ENCODE peak calls at places on chromosomes 7 and 10, in six cellular contexts. M is tibial nerve, N is transverse colon, H is HCT116, Q is adrenal gland, R is Peyer's patch. K is an unnamed sample.

GRCh38 chr10:26780793-26781601 is 79.8 kb downstream of the ABI1 start:
- DNase-seq in N (no peak), Q (peak; percentile 27), R (peak; percentile 59), H (peak; percentile 90), M (no peak), K (peak; percentile 47)

GRCh38 chr7:23205861-23206510 is 24.1 kb downstream of the NUP42 start:
- DNase-seq in M (no peak), R (no peak), Q (no peak), N (no peak), H (no peak), K (no peak)

GRCh38 chr10:90579602-90580242 is 278.1 kb downstream of the HTR7 start:
- DNase-seq in Q (no peak), M (no peak), R (no peak), H (peak; percentile 61), N (no peak), K (no peak)

GRCh38 chr7:5695709-5696345 is 85.6 kb downstream of the RNF216 start:
- DNase-seq in M (peak; percentile 60), Q (peak; percentile 42), H (no peak), R (no peak), N (peak; percentile 28), K (no peak)

GRCh38 chr7:36448781-36449379 is 59.2 kb downstream of the ANLN start:
- DNase-seq in H (no peak), N (no peak), Q (no peak), R (no peak), M (no peak), K (no peak)

GRCh38 chr7:120588862-120589261 is 269.1 kb downstream of the TSPAN12 start:
- DNase-seq in N (no peak), M (no peak), H (no peak), R (no peak), Q (no peak), K (no peak)

GRCh38 chr7:32658034-32658944 is 163.0 kb downstream of the AVL9 start:
- DNase-seq in M (no peak), N (peak; percentile 33), R (no peak), H (peak; percentile 84), Q (no peak), K (peak; percentile 55)

GRCh38 chr10:55174419-55174818 is 373.4 kb upstream of the PCDH15 start:
- DNase-seq in H (no peak), M (no peak), N (no peak), Q (peak; percentile 40), R (no peak), K (no peak)

GRCh38 chr10:86168256-86168655 is 198.3 kb downstream of the GRID1 start:
- DNase-seq in H (no peak), R (no peak), N (peak; percentile 20), M (no peak), Q (no peak), K (no peak)

GRCh38 chr7:40720401-40720800 is 585.6 kb downstream of the SUGCT start:
- DNase-seq in M (no peak), Q (no peak), N (no peak), R (no peak), H (no peak), K (no peak)

GRCh38 chr7:42253316-42253715 is 16.3 kb upstream of the GLI3 start:
- DNase-seq in R (no peak), Q (no peak), M (no peak), H (no peak), N (no peak), K (no peak)

GRCh38 chr7:55538538-55538937 is 33.8 kb downstream of the VOPP1 start:
- DNase-seq in Q (no peak), M (no peak), H (no peak), N (no peak), R (no peak), K (peak; percentile 89)

GRCh38 chr7:132654150-132654549 is 77.9 kb upstream of the PLXNA4 start:
- DNase-seq in N (no peak), R (no peak), H (peak; percentile 4), Q (no peak), M (no peak), K (no peak)

GRCh38 chr10:122124808-122125207 is 135.8 kb downstream of the TACC2 start:
- DNase-seq in N (no peak), M (no peak), Q (no peak), R (no peak), H (no peak), K (no peak)

GRCh38 chr7:79523426-79523825 is 70.0 kb upstream of the MAGI2 start:
- DNase-seq in M (no peak), H (no peak), N (no peak), Q (no peak), R (no peak), K (no peak)

GRCh38 chr7:130369110-130369711 is 11.1 kb upstream of the CPA1 start:
- DNase-seq in N (no peak), Q (peak; percentile 91), H (no peak), M (no peak), R (no peak), K (no peak)

GRCh38 chr10:132271458-132272011 is 36.2 kb downstream of the STK32C start:
- DNase-seq in R (no peak), Q (no peak), N (no peak), H (no peak), M (no peak), K (no peak)

DNA sequence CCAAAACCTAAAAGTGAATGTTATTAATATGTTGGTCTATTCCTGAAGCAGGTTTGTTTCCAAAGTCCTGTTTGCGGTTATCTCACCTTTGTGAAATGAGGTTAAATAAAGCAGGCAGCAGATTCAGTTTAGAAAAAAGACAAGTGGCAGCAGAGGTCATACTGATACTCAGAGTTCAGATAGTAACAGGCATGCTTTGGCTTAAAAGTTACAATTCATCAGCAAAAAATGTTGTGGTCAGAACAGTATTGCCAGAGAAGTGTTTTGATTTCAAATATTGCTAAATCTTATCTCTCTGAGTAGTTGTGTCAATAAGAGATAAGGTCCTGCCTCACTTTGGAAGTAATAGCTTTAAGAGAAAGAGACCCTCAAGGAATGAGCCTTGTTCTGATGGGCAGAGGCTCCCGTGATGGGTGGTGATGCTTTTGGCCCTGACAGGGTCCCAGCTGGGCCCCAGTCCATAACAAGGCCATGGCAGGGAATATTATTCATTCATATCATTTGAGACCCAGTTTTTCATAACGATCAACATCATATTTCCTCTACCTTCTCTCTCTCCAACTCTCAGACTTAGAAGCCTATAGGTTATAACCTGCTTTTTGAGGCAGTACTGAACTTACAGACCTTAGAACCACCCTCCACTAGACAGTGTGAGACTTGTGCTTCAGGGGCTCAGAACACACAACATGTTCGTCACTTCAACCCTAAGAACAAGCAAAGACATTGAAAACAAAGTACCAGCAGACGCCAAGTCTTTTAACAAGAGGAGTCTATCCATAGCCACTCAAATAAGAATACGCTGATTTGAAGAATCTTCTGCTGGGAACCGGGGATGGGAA is 58.5 kb upstream of the AHR start:
- DNase-seq in N (no peak), H (peak; percentile 7), R (no peak), M (no peak), Q (no peak), K (peak; percentile 25)
- TF ChIP-seq POLR2A in N (no peak), H (no peak), R (no peak), M (no peak), Q (no peak), K (no peak)

DNA sequence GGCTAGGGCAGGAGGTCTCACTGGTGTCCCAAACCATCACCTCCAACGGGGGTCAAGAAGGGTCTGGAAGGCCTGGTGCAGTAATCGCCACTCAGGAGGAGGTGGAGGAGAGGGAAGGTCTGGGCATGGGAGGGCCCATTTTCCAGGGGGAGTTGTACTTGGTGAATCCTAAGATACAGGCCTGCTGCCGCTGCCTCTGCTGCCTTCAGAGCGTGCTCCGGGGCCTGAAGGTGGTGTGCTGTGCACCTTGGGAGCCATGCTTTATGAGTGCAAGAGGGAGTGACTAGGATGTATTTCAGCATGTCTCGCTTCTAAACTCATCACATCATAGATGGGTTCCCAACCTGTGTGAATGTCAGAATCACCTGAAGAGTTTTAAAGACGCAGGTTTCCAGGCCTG is 78.2 kb downstream of the GLRX3 start:
- DNase-seq in H (no peak), N (no peak), Q (no peak), R (no peak), M (no peak), K (no peak)
- TF ChIP-seq POLR2A in H (no peak), N (no peak), Q (no peak), R (no peak), M (no peak), K (no peak)

DNA sequence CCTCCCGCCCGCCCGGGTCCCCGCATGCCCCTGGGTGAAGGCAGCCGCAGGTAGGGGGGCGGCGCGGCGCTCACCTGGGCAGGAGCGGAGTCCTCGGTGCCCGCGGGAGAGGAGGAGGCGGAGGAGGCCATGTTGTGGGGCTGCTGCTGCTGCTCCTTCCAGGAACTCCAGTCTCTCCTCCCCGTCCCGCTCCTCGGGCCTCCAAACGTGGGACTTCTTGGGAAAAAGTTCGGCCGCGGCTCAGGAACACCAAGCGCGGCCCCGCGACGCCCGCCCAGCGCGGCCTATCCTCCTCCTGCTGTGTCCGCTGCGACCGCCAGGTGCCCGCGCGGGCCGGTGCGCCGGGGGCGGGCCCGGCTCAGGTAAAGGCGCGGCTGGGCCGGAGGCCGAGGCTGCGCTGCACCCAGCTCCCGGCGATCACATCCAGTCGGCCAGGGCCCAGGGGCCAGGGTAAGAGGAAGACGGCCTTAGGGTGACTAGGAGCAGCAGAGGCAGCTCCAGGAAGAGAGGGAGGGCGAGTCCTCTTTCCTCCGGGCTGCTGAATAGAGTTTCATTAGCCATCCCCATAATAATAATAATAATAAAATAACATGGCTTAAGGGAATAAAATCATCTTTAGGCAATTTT is 45.0 kb upstream of the CDK1 start:
- DNase-seq in N (peak; percentile 78), H (peak; percentile 39), Q (peak; percentile 14), R (peak; percentile 56), M (no peak), K (no peak)
- TF ChIP-seq POLR2A in N (peak; percentile 51), H (no peak), Q (no peak), R (peak; percentile 62), M (no peak), K (no peak)

GRCh38 chr10:77411805-77412204 is 225.8 kb downstream of the KCNMA1 start:
- DNase-seq in M (no peak), N (no peak), R (no peak), H (no peak), Q (no peak), K (no peak)

GRCh38 chr10:77406764-77407430 is 230.7 kb downstream of the KCNMA1 start:
- DNase-seq in H (no peak), N (no peak), R (no peak), Q (no peak), M (no peak), K (no peak)

GRCh38 chr10:77408259-77408658 is 229.3 kb downstream of the KCNMA1 start:
- DNase-seq in R (no peak), M (no peak), N (no peak), H (no peak), Q (no peak), K (no peak)

GRCh38 chr10:77410523-77410922 is 227.1 kb downstream of the KCNMA1 start:
- DNase-seq in M (no peak), Q (no peak), N (no peak), H (no peak), R (no peak), K (no peak)

DNA sequence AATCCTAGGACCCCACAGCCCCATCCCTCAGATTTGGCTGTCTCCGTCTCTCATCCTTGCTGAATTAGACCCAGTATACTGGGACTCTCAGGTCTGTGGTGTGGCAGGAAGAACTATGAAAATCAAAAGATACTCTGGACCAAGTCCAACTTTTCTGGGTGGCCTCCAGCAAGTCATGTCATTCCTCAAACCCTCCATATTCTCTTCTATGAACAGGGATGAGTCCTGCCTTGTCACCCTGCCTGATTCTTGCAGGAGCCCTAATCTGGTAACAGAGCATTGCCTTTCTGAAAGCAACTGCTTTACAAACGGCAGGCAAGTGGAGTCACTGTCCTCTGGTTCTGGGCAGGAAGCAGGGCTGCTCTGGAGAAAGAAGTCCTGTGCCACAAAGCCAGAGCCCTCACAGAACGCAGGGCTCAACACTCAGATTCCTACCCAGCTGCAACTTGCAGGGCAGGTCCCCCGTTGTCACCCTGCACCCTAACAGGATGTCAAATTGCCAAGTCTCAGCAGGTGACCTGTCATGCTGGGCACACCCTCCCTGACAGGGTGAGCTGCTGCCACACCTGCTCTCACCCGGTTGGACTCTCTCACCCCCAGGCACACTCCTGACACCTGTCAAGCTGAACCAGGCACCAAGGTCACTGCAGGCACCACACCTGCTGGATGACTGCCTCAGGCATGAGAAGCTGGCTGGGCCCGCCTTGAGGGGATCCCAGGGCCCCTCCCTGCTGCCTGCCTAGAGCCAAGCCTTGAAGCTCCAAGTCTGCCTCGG is 227.7 kb downstream of the KCNMA1 start:
- DNase-seq in M (no peak), R (no peak), H (no peak), N (peak; percentile 83), Q (no peak), K (no peak)
- TF ChIP-seq POLR2A in M (no peak), R (no peak), H (no peak), N (no peak), Q (no peak), K (no peak)

K was measured in H54.